ENCODE peak calls at places on chromosomes 2 and 18, in four cellular contexts. W is Peyer's patch, M is chondrocyte, H is left colon. X is an unnamed sample.

GRCh38 chr18:79577451-79578395 is 101.9 kb upstream of the CTDP1 start:
- DNase-seq in W (peak; percentile 39), M (peak; percentile 82), H (peak; percentile 25), X (peak; percentile 78)

GRCh38 chr18:63097198-63097597 is 222.4 kb downstream of the BCL2 start:
- DNase-seq in W (no peak), M (no peak), H (no peak), X (no peak)

GRCh38 chr18:58338141-58338540 is 290.8 kb downstream of the ALPK2 start:
- DNase-seq in W (no peak), M (no peak), H (no peak), X (no peak)

GRCh38 chr2:15949551-15949950 is 9.2 kb downstream of the MYCN start:
- DNase-seq in W (no peak), M (no peak), H (no peak), X (no peak)

GRCh38 chr2:271917-272316 is 7.2 kb downstream of the ACP1 start:
- DNase-seq in W (no peak), M (no peak), H (no peak), X (no peak)

GRCh38 chr2:181183878-181184553 is 203.6 kb downstream of the UBE2E3 start:
- DNase-seq in W (no peak), M (no peak), H (no peak), X (no peak)

GRCh38 chr18:47150824-47151366 is 595 bp upstream of the HDHD2 start:
- DNase-seq in W (peak; percentile 52), M (no peak), H (no peak), X (peak; percentile 33)

GRCh38 chr2:57882895-57883515 is 163.6 kb upstream of the VRK2 start:
- DNase-seq in W (no peak), M (no peak), H (no peak), X (no peak)

GRCh38 chr2:105294844-105295481 is 34.6 kb downstream of the TGFBRAP1 start:
- DNase-seq in W (no peak), M (no peak), H (no peak), X (peak; percentile 25)

GRCh38 chr2:11753886-11754704 is 7.7 kb downstream of the LPIN1 start:
- DNase-seq in W (no peak), M (no peak), H (peak; percentile 69), X (no peak)

GRCh38 chr2:112155331-112156151 is 17.4 kb downstream of the FBLN7 start:
- DNase-seq in W (no peak), M (no peak), H (no peak), X (no peak)

GRCh38 chr2:170224692-170225091 is 46.7 kb downstream of the MYO3B start:
- DNase-seq in W (no peak), M (no peak), H (no peak), X (no peak)

GRCh38 chr2:12763486-12763885 is 46.8 kb downstream of the TRIB2 start:
- DNase-seq in W (no peak), M (no peak), H (no peak), X (no peak)

GRCh38 chr2:142130111-142131015 is 453 bp downstream of the LRP1B start:
- DNase-seq in W (peak; percentile 64), M (peak; percentile 79), H (peak; percentile 49), X (peak; percentile 58)

GRCh38 chr18:31490387-31490786 is 7.6 kb upstream of the DSG2 start:
- DNase-seq in W (no peak), M (no peak), H (no peak), X (no peak)

GRCh38 chr18:79574938-79575525 is 104.6 kb upstream of the CTDP1 start:
- DNase-seq in W (peak; percentile 34), M (peak; percentile 78), H (peak; percentile 15), X (peak; percentile 21)

GRCh38 chr2:128782411-128783192 is 463.9 kb upstream of the HS6ST1 start:
- DNase-seq in W (no peak), M (no peak), H (no peak), X (no peak)

GRCh38 chr18:306608-307255 is 38.9 kb upstream of the THOC1 start:
- DNase-seq in W (no peak), M (no peak), H (no peak), X (no peak)

GRCh38 chr18:9647496-9648323 is 33.4 kb upstream of the PPP4R1 start:
- DNase-seq in W (no peak), M (no peak), H (no peak), X (no peak)

GRCh38 chr2:60149151-60149550 is 404.3 kb downstream of the BCL11A start:
- DNase-seq in W (no peak), M (no peak), H (no peak), X (no peak)

GRCh38 chr2:134278546-134278945 is 24.7 kb downstream of the MGAT5 start:
- DNase-seq in W (no peak), M (no peak), H (no peak), X (no peak)

GRCh38 chr2:188410504-188411235 is 119.0 kb downstream of the GULP1 start:
- DNase-seq in W (no peak), M (no peak), H (no peak), X (no peak)

GRCh38 chr2:27496357-27497287 is at the start of gene GCKR:
- DNase-seq in W (peak; percentile 54), M (no peak), H (no peak), X (no peak)

GRCh38 chr18:13308369-13308768 is 89.8 kb downstream of the LDLRAD4 start:
- DNase-seq in W (no peak), M (no peak), H (no peak), X (no peak)

GRCh38 chr2:20361903-20362302 is 11.3 kb upstream of the PUM2 start:
- DNase-seq in W (no peak), M (no peak), H (no peak), X (no peak)

GRCh38 chr2:128644156-128644555 is 325.5 kb upstream of the HS6ST1 start:
- DNase-seq in W (no peak), M (peak; percentile 72), H (no peak), X (no peak)

GRCh38 chr2:191151315-191151698 is 513 bp upstream of the STAT4 start:
- DNase-seq in W (no peak), M (no peak), H (no peak), X (no peak)

GRCh38 chr2:143355814-143356213 is 226.6 kb downstream of the ARHGAP15 start:
- DNase-seq in W (no peak), M (no peak), H (no peak), X (no peak)

GRCh38 chr2:84914334-84914733 is 8.9 kb downstream of the TMSB10 start:
- DNase-seq in W (no peak), M (no peak), H (no peak), X (no peak)

GRCh38 chr2:222919841-222920609 is 59.2 kb downstream of the ACSL3 start:
- DNase-seq in W (no peak), M (no peak), H (no peak), X (no peak)

GRCh38 chr2:146597291-146597690 is 1247.5 kb upstream of the ACVR2A start:
- DNase-seq in W (no peak), M (no peak), H (no peak), X (no peak)

GRCh38 chr2:118150294-118150693 is 62.0 kb downstream of the INSIG2 start:
- DNase-seq in W (no peak), M (no peak), H (no peak), X (no peak)

GRCh38 chr2:96267159-96267971 is 1.3 kb downstream of the CIAO1 start:
- DNase-seq in W (peak; percentile 65), M (no peak), H (peak; percentile 52), X (no peak)

GRCh38 chr2:65554765-65555561 is 122.6 kb upstream of the SPRED2 start:
- DNase-seq in W (no peak), M (no peak), H (no peak), X (no peak)

GRCh38 chr2:101064868-101065549 is 62.9 kb downstream of the RPL31 start:
- DNase-seq in W (no peak), M (no peak), H (no peak), X (no peak)

GRCh38 chr18:72672364-72673151 is 128.4 kb upstream of the CBLN2 start:
- DNase-seq in W (no peak), M (no peak), H (no peak), X (no peak)

GRCh38 chr2:26076001-26076587 is 42.2 kb downstream of the RAB10 start:
- DNase-seq in W (no peak), M (no peak), H (no peak), X (no peak)